ENCODE peak calls at places on chromosomes 7 and 10, in nine cellular contexts. O, Y, D, Q, G, J, X, A and N are unnamed samples.

GRCh38 chr10:103745264-103746247 is 109.8 kb downstream of the SH3PXD2A start:
- DNase-seq in O (peak), Y (no peak), D (no peak), Q (peak), G (no peak), J (no peak), X (no peak), A (no peak), N (no peak)

GRCh38 chr10:18565006-18565405 is 86.4 kb downstream of the NSUN6 start:
- DNase-seq in O (no peak), Y (no peak), D (no peak), Q (no peak), G (no peak), J (no peak), X (no peak), A (no peak), N (no peak)

GRCh38 chr10:31320179-31320597 is 1.2 kb downstream of the ZEB1 start:
- DNase-seq in O (no peak), Y (peak), D (peak), Q (no peak), G (peak), J (peak), X (peak), A (no peak), N (peak)

GRCh38 chr7:157090485-157091165 is 48.1 kb upstream of the UBE3C start:
- DNase-seq in O (no peak), Y (no peak), D (no peak), Q (no peak), G (no peak), J (no peak), X (no peak), A (no peak), N (no peak)

GRCh38 chr7:35356495-35356894 is 102.6 kb upstream of the TBX20 start:
- DNase-seq in O (no peak), Y (no peak), D (no peak), Q (no peak), G (no peak), J (peak), X (no peak), A (no peak), N (no peak)

GRCh38 chr7:34190299-34190698 is 285.0 kb downstream of the BMPER start:
- DNase-seq in O (no peak), Y (no peak), D (no peak), Q (no peak), G (no peak), J (peak), X (no peak), A (peak), N (no peak)

GRCh38 chr10:23171232-23171876 is 20.8 kb upstream of the PTF1A start:
- DNase-seq in O (no peak), Y (peak), D (peak), Q (no peak), G (peak), J (no peak), X (no peak), A (no peak), N (no peak)

GRCh38 chr7:45890902-45891461 is 2.7 kb downstream of the IGFBP1 start:
- DNase-seq in O (peak), Y (peak), D (peak), Q (peak), G (no peak), J (no peak), X (no peak), A (no peak), N (no peak)

GRCh38 chr7:87886875-87887274 is 10.6 kb downstream of the DBF4 start:
- DNase-seq in O (peak), Y (peak), D (peak), Q (peak), G (no peak), J (no peak), X (no peak), A (no peak), N (no peak)

GRCh38 chr7:157228864-157229422 is 90.2 kb downstream of the UBE3C start:
- DNase-seq in O (no peak), Y (peak), D (peak), Q (no peak), G (peak), J (no peak), X (no peak), A (no peak), N (peak)

GRCh38 chr7:151812967-151813366 is 63.9 kb downstream of the PRKAG2 start:
- DNase-seq in O (no peak), Y (no peak), D (no peak), Q (no peak), G (no peak), J (no peak), X (peak), A (no peak), N (no peak)

GRCh38 chr10:24900888-24901685 is 51.3 kb downstream of the PRTFDC1 start:
- DNase-seq in O (no peak), Y (no peak), D (peak), Q (no peak), G (no peak), J (no peak), X (no peak), A (no peak), N (no peak)

GRCh38 chr10:6058677-6059475 is 3.3 kb downstream of the IL2RA start:
- DNase-seq in O (no peak), Y (no peak), D (no peak), Q (no peak), G (no peak), J (no peak), X (no peak), A (no peak), N (no peak)

GRCh38 chr10:126929391-126929790 is 24.2 kb downstream of the DOCK1 start:
- DNase-seq in O (no peak), Y (no peak), D (no peak), Q (no peak), G (no peak), J (no peak), X (no peak), A (peak), N (no peak)

GRCh38 chr7:84823530-84823929 is 363.3 kb downstream of the SEMA3D start:
- DNase-seq in O (no peak), Y (no peak), D (no peak), Q (no peak), G (no peak), J (no peak), X (no peak), A (no peak), N (no peak)

GRCh38 chr7:33932832-33933468 is 27.6 kb downstream of the BMPER start:
- DNase-seq in O (peak), Y (peak), D (peak), Q (peak), G (peak), J (peak), X (peak), A (peak), N (peak)

GRCh38 chr10:122310311-122311050 is 39.4 kb downstream of the BTBD16 start:
- DNase-seq in O (no peak), Y (no peak), D (peak), Q (no peak), G (no peak), J (no peak), X (no peak), A (no peak), N (no peak)

GRCh38 chr10:115049957-115050356 is 43.2 kb upstream of the ATRNL1 start:
- DNase-seq in O (no peak), Y (no peak), D (peak), Q (no peak), G (no peak), J (no peak), X (no peak), A (no peak), N (no peak)

GRCh38 chr7:100683659-100684533 is 10.2 kb downstream of the GIGYF1 start:
- DNase-seq in O (no peak), Y (no peak), D (no peak), Q (no peak), G (no peak), J (no peak), X (no peak), A (no peak), N (no peak)

GRCh38 chr10:12638103-12638502 is 288.8 kb downstream of the CAMK1D start:
- DNase-seq in O (no peak), Y (peak), D (peak), Q (no peak), G (no peak), J (no peak), X (no peak), A (peak), N (no peak)

GRCh38 chr10:36474456-36474855 is 650.9 kb upstream of the ANKRD30A start:
- DNase-seq in O (no peak), Y (no peak), D (no peak), Q (no peak), G (no peak), J (no peak), X (no peak), A (no peak), N (no peak)

GRCh38 chr10:14235511-14235910 is 95.2 kb downstream of the FRMD4A start:
- DNase-seq in O (no peak), Y (no peak), D (no peak), Q (no peak), G (no peak), J (no peak), X (no peak), A (no peak), N (no peak)

GRCh38 chr7:36157506-36158320 is 4.7 kb downstream of the EEPD1 start:
- DNase-seq in O (peak), Y (no peak), D (no peak), Q (no peak), G (no peak), J (no peak), X (no peak), A (no peak), N (no peak)

GRCh38 chr10:117537904-117538524 is 4.5 kb upstream of the EMX2 start:
- DNase-seq in O (no peak), Y (no peak), D (no peak), Q (no peak), G (no peak), J (no peak), X (no peak), A (no peak), N (peak)

GRCh38 chr7:85621286-85621685 is 434.4 kb upstream of the SEMA3D start:
- DNase-seq in O (no peak), Y (no peak), D (no peak), Q (no peak), G (no peak), J (no peak), X (no peak), A (no peak), N (no peak)

GRCh38 chr7:36216063-36216684 is 63.1 kb downstream of the EEPD1 start:
- DNase-seq in O (no peak), Y (no peak), D (peak), Q (no peak), G (no peak), J (no peak), X (no peak), A (no peak), N (no peak)

GRCh38 chr10:92688927-92689662 is 660 bp upstream of the HHEX start:
- DNase-seq in O (no peak), Y (peak), D (peak), Q (no peak), G (peak), J (no peak), X (no peak), A (no peak), N (peak)

GRCh38 chr7:6148724-6149360 is 117.7 kb downstream of the ANKRD61 start:
- DNase-seq in O (no peak), Y (no peak), D (no peak), Q (no peak), G (no peak), J (no peak), X (no peak), A (no peak), N (no peak)

GRCh38 chr10:80461208-80462183 is 7.4 kb downstream of the TSPAN14 start:
- DNase-seq in O (no peak), Y (no peak), D (peak), Q (no peak), G (no peak), J (no peak), X (no peak), A (no peak), N (no peak)

DNA sequence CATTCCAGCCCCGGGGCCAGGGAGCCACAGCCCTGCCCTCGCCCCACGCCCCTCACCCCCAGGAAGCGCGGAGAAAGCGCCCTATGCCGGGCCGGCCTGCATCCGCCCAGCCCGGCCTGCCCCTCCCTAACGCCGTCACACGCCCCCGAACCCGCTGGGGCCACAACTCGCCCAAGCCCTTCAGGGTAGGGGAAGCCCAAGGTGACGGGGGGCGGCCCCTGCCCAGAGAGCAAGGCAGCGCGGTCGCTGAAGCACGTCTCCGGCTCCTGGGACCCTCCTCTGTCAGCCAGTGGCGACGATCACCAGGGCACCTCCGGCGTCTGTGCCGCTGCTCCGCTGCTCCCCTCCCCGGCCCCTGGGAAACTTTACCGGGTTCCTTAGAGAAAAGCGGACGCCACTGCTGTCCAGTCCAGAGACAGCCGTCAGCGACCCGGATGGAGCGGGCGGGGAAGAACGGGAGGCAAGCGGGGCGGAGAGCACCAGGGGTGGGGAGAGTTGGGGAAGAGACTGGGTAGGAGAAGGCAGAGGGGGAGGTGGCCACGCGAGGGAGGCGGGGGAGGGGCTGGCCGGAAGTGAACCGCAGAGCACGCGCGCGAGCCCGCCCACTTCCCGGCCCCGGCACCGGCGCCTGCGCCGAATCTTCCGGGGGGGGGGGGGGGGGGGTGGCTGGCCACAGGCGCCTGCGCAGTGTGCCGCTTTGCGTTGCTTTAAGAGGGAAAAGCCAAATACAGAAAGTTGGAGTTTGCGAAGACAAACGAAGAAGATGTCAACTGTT is at the start of gene HERC4:
- DNase-seq in O (peak), Y (peak), D (peak), Q (peak), G (peak), J (peak), X (peak), A (peak), N (peak)
- TF ChIP-seq CTCF in O (no peak), Y (no peak), D (no peak), Q (no peak), G (no peak), J (no peak), X (no peak), A (peak), N (no peak)

GRCh38 chr10:72375585-72375984 is 20.9 kb upstream of the DNAJB12 start:
- DNase-seq in O (no peak), Y (peak), D (peak), Q (no peak), G (no peak), J (no peak), X (no peak), A (no peak), N (no peak)
- TF ChIP-seq CTCF in O (no peak), Y (no peak), D (peak), Q (peak), G (peak), J (peak), X (no peak), A (peak), N (no peak)

GRCh38 chr10:113922787-113923570 is 68.5 kb downstream of the NHLRC2 start:
- DNase-seq in O (no peak), Y (peak), D (no peak), Q (no peak), G (no peak), J (no peak), X (no peak), A (no peak), N (no peak)
- TF ChIP-seq CTCF in O (no peak), Y (no peak), D (no peak), Q (peak), G (no peak), J (peak), X (no peak), A (no peak), N (no peak)

GRCh38 chr10:98414932-98415709 is at the start of gene PYROXD2:
- DNase-seq in O (peak), Y (peak), D (peak), Q (peak), G (peak), J (peak), X (peak), A (peak), N (peak)
- TF ChIP-seq CTCF in O (no peak), Y (no peak), D (no peak), Q (peak), G (no peak), J (no peak), X (no peak), A (no peak), N (no peak)

GRCh38 chr7:144011458-144012230 is 11.5 kb downstream of the OR6B1 start:
- DNase-seq in O (no peak), Y (no peak), D (no peak), Q (no peak), G (no peak), J (no peak), X (no peak), A (no peak), N (no peak)
- TF ChIP-seq CTCF in O (peak), Y (no peak), D (no peak), Q (no peak), G (no peak), J (no peak), X (no peak), A (no peak), N (no peak)

GRCh38 chr7:121266307-121266894 is 62.4 kb upstream of the WNT16 start:
- DNase-seq in O (no peak), Y (no peak), D (no peak), Q (no peak), G (no peak), J (no peak), X (no peak), A (no peak), N (no peak)
- TF ChIP-seq CTCF in O (no peak), Y (no peak), D (no peak), Q (no peak), G (no peak), J (no peak), X (no peak), A (no peak), N (no peak)

DNA sequence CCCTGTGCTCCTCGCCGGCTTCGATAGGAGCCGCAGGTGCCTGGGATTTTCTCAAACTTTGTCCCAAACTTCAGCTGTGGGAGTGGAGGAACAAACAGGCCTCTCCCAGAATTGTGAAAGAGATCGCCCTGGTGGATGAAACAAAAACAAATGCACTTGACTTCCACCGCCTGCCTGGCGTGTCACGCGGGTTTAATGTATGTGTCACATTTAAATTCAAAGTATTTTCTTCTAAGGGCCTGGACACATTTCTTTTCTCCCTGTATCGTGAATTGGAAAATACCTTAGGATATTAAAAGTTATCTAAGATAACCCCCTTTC is 694 bp upstream of the WASL start:
- DNase-seq in O (peak), Y (no peak), D (peak), Q (peak), G (no peak), J (no peak), X (peak), A (no peak), N (no peak)
- TF ChIP-seq CTCF in O (peak), Y (no peak), D (peak), Q (peak), G (peak), J (peak), X (no peak), A (no peak), N (no peak)

DNA sequence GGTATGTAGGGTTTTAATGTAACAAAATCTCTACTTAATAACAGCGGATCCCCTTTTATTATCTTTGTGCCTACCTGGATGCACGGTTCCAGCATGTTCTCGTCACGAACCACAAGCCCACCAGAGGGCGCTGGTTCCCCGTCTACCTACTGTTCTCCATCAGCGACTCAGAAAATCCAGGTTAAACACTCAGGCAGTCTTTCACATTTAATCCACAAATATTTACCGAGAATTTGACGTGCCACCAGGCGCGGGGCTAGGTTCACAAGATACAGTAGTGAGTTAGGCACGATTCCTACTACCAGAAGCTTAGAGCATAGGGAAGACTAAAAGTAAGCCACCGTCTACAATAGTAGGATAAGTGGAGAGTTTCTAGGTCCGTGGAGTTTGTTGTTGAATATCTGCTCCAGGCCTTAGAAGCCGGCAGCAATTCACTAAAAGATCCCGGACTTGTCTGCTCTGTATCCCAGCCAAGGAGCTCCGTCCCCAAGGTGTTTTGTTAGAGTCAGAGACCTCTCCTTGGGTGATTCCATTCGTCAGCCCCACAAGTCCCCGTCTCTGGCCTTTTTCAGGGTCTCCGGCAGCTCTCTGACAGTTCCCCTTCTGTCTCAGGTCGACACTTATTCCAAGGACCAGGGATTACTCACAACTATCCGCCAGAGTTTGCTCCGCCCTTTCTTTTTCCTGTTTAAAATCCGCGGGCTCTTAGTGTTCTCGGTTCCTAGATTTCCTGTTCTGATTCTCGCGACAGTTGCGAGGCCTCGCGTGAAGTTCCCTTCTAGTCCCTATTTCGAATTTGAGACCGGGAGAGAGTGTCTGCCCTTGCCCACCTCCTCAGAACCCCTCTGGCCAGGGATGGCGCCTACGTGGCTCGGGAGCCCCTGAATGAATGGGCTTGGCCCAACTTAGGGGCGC is 1.5 kb upstream of the KAZALD1 start:
- DNase-seq in O (peak), Y (peak), D (peak), Q (peak), G (peak), J (peak), X (peak), A (peak), N (peak)
- TF ChIP-seq CTCF in O (peak), Y (peak), D (peak), Q (peak), G (peak), J (peak), X (peak), A (peak), N (peak)

GRCh38 chr7:97014145-97014544 is 8.8 kb downstream of the DLX6 start:
- DNase-seq in O (no peak), Y (no peak), D (no peak), Q (no peak), G (no peak), J (no peak), X (no peak), A (no peak), N (no peak)
- TF ChIP-seq CTCF in O (no peak), Y (no peak), D (no peak), Q (peak), G (no peak), J (no peak), X (no peak), A (no peak), N (no peak)